ENCODE peak calls at places on chromosomes 11 and 22, in six cellular contexts. I is spleen, T is breast epithelium, V is prostate gland, F is HCT116, G is GM23338. S is an unnamed sample. For H3K4me1, the result is how much of the 10 kb centered on the place peaks cover.

GRCh38 chr22:19843857-19844422 is 10.7 kb downstream of the GNB1L start:
- DNase-seq in F (no peak), I (peak), G (no peak), T (no peak), V (no peak), S (no peak)

GRCh38 chr11:66015094-66015881 is 3.5 kb downstream of the CST6 start:
- DNase-seq in V (no peak), T (no peak), I (no peak), F (peak), G (no peak), S (no peak)

GRCh38 chr11:102760355-102761035 is 19.9 kb downstream of the MMP10 start:
- DNase-seq in F (peak), G (no peak), V (no peak), T (no peak), I (no peak), S (no peak)

GRCh38 chr22:48258841-48259240 is 1496.4 kb downstream of the TBC1D22A start:
- DNase-seq in T (no peak), I (peak), F (no peak), V (no peak), G (no peak), S (no peak)

GRCh38 chr11:45678962-45679361 is 13.5 kb upstream of the CHST1 start:
- DNase-seq in F (no peak), G (no peak), I (no peak), T (no peak), V (no peak), S (no peak)

GRCh38 chr11:43996318-43996717 is 51.5 kb upstream of the ACCSL start:
- DNase-seq in V (no peak), T (no peak), F (no peak), I (no peak), G (no peak), S (no peak)

GRCh38 chr11:1453611-1454386 is 32.8 kb downstream of the MOB2 start:
- DNase-seq in F (no peak), G (peak), I (no peak), V (peak), T (no peak), S (peak)

GRCh38 chr22:25388866-25389540 is 169.6 kb downstream of the CRYBB2 start:
- DNase-seq in G (no peak), I (peak), T (no peak), F (no peak), V (no peak), S (no peak)

DNA sequence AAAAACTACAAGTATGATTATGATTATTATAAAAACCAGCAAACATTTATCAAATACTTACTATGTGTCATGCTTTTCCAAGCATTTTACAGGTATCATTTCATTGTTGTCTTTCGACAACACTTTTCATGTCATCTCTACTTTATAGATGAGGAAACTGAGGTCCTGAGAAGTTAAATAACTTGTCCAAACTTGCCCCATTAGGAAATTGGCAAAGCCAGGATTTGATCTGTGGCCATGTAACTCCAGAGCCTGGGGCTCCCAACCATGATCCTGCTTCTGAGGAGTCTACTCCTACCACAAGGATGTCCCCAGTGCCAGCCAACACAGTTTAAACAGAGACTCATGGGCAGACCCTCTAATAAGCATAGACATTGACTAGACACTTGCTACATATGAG is 15.2 kb downstream of the EHF start:
- DNase-seq in V (no peak), F (no peak), G (no peak), I (no peak), T (no peak), S (no peak)
- H3K4me1 ChIP-seq in V (under half), F (under half), G (under half), I (under half), T (under half), S (half or more)

GRCh38 chr11:129974237-129974636 is 28.4 kb downstream of the PRDM10 start:
- DNase-seq in G (no peak), I (no peak), T (no peak), F (no peak), V (no peak), S (no peak)

GRCh38 chr11:129972596-129972995 is 30.0 kb downstream of the PRDM10 start:
- DNase-seq in T (no peak), G (peak), I (no peak), V (no peak), F (no peak), S (no peak)

GRCh38 chr11:129973809-129974208 is 28.8 kb downstream of the PRDM10 start:
- DNase-seq in V (no peak), T (no peak), G (peak), I (no peak), F (no peak), S (no peak)

GRCh38 chr11:129974672-129975071 is 28.0 kb downstream of the PRDM10 start:
- DNase-seq in G (no peak), I (no peak), V (no peak), F (no peak), T (no peak), S (no peak)

GRCh38 chr11:129973068-129973467 is 29.6 kb downstream of the PRDM10 start:
- DNase-seq in F (no peak), T (no peak), G (peak), V (no peak), I (no peak), S (no peak)
- TF ChIP-seq POLR2AphosphoS5 in F (no peak), T (no peak), G (no peak), V (no peak), I (no peak), S (no peak)

DNA sequence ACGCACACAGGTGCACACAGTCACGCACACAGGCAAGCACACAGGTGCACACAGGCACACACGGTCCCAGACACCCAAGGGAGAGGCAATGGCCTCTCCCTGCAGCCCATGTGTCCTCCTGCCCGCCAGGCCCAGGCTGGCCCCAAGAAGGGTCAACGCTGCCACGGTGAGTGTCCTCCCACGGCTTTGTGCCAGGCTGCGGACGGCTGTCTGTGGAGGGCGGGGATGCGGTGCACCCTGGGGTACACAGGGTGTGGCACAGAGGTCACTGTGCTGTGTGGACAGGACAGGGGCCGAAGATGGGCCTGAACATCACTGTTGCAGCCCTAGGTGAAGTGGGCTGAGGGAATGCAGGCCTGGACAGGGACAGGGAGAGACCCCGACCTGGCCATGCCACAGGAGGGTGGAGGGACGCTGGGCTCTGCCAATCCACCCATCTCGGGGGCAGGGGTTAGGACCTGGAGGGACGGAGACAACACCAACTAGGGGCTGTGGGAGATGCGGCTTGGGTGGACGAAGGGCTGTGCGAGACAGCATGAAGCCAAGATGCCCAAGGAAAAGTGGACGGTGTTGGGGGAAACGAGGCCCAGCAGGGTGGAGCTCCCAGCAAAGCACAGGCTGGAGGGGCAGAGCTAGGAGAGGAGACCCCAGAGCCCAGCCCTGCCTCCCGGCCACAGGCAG is 523.8 kb downstream of the BRD1 start:
- DNase-seq in I (peak), T (peak), F (no peak), V (no peak), G (no peak), S (no peak)
- H3K4me1 ChIP-seq in I (under half), T (under half), F (under half), V (under half), G (under half), S (under half)

GRCh38 chr22:36457688-36458450 is 23.6 kb downstream of the TXN2 start:
- DNase-seq in F (no peak), I (peak), G (no peak), V (no peak), T (no peak), S (no peak)

GRCh38 chr22:36454916-36455570 is 26.4 kb downstream of the TXN2 start:
- DNase-seq in T (peak), F (peak), G (peak), V (peak), I (peak), S (peak)

GRCh38 chr22:36453855-36454378 is 27.5 kb downstream of the TXN2 start:
- DNase-seq in T (no peak), G (no peak), F (no peak), V (no peak), I (no peak), S (no peak)

GRCh38 chr22:36456459-36456835 is 25.0 kb downstream of the TXN2 start:
- DNase-seq in G (no peak), F (no peak), V (no peak), T (no peak), I (no peak), S (no peak)

DNA sequence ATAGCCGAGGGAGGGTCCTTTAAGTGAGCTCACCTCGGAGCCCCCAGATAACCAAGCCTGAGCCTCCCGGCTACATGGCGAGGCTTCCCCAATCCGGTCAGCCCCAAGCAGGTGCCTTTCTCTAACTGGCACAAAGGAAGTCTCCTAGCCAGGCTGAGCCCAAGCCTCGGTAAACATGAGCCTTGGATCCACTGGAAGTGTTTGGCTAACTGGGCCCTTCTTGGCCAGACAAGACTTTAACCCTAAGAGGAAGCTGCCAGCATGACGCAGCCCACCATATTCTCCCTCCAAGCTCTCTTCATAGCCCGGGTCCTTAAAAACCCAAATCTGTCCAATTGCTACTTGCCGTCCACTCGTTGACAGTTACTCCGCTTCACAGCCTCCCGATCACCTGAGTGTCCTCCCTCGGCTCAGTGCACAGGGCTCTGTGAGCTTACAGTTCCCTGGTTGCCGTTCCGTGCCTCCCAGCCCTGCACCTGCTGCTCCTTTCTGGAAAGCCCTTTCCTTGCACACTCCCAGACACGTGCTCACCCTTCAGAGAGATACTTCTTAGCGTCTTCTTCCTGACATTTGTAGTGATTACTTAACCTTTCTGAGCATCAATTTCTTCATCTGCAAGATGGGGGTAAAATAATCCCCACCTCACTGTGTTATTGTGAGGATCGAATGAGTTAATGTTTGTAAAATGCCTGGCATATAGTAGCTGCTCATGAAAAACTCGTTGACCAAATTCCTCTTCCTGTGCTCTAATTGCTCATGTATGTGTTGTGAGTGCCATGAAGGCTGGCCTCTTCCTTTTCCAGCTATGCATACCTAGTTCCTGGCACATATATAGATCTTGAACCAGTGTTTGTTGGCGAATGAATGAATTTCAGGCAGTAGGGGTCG is 25.6 kb downstream of the TXN2 start:
- DNase-seq in F (no peak), V (no peak), T (no peak), I (peak), G (no peak), S (no peak)
- TF ChIP-seq POLR2AphosphoS5 in F (no peak), V (no peak), T (no peak), I (no peak), G (no peak), S (no peak)

DNA sequence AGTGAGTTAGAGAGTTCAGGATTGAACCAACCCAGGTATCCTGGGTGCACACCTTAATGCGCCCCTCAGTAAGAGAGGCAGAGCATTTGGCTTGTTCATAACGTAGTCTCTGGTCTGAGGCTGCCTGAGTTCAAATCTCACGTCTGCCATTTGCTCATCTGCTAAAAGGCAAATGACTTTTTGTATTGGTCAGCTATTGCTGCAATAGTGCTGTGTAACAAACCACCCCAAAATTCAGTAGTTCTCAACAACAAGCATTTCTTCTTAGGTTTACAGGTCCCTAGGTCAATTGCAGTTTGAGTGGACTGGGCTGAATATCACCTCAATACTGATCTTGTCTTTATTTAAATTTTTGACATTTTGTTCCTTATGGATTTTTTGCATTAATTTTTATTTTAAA is 18.1 kb downstream of the RASD2 start:
- DNase-seq in F (no peak), T (no peak), I (no peak), V (no peak), G (no peak), S (no peak)
- H3K4me1 ChIP-seq in F (under half), T (under half), I (under half), V (under half), G (under half), S (under half)